ENCODE peak calls at places on chromosomes 7 and 10, in four cellular contexts. W, B, P and Q are unnamed samples.

GRCh38 chr7:138872576-138872975 is 74.6 kb upstream of the ATP6V0A4 start:
- DNase-seq in W (no peak), B (no peak), P (no peak), Q (no peak)

GRCh38 chr7:84484502-84485079 is 290.0 kb upstream of the SEMA3A start:
- DNase-seq in W (no peak), B (no peak), P (no peak), Q (peak; percentile 29)

GRCh38 chr7:125423444-125424155 is 494.0 kb upstream of the POT1 start:
- DNase-seq in W (no peak), B (no peak), P (no peak), Q (peak; percentile 26)

GRCh38 chr7:36312064-36312914 is 77.4 kb upstream of the ANLN start:
- DNase-seq in W (peak; percentile 83), B (no peak), P (peak; percentile 72), Q (no peak)

GRCh38 chr10:11573497-11573896 is 38.0 kb downstream of the USP6NL start:
- DNase-seq in W (no peak), B (no peak), P (no peak), Q (no peak)

GRCh38 chr10:122657734-122658133 is 41.9 kb downstream of the C10orf120 start:
- DNase-seq in W (no peak), B (no peak), P (no peak), Q (no peak)

GRCh38 chr7:28572321-28573058 is 160.2 kb downstream of the CREB5 start:
- DNase-seq in W (no peak), B (no peak), P (no peak), Q (no peak)

GRCh38 chr7:55546826-55547225 is 25.5 kb downstream of the VOPP1 start:
- DNase-seq in W (no peak), B (peak; percentile 93), P (peak; percentile 82), Q (peak; percentile 97)

GRCh38 chr7:127258111-127258510 is 5.4 kb upstream of the GRM8 start:
- DNase-seq in W (peak; percentile 29), B (no peak), P (no peak), Q (no peak)

GRCh38 chr7:29569648-29570047 is 6.0 kb downstream of the PRR15 start:
- DNase-seq in W (peak; percentile 70), B (no peak), P (no peak), Q (no peak)

GRCh38 chr7:78099715-78100477 is 301.3 kb downstream of the PHTF2 start:
- DNase-seq in W (no peak), B (no peak), P (no peak), Q (no peak)

GRCh38 chr7:29884399-29885272 is 78.3 kb downstream of the WIPF3 start:
- DNase-seq in W (peak; percentile 84), B (no peak), P (peak; percentile 41), Q (peak; percentile 33)

GRCh38 chr10:116470071-116470470 is 42.4 kb downstream of the PNLIPRP3 start:
- DNase-seq in W (no peak), B (no peak), P (no peak), Q (no peak)

GRCh38 chr10:28089467-28089866 is 90.6 kb upstream of the ODAD2 start:
- DNase-seq in W (no peak), B (no peak), P (no peak), Q (peak; percentile 72)

GRCh38 chr10:68586622-68587325 is 26.6 kb downstream of the TET1 start:
- DNase-seq in W (no peak), B (no peak), P (no peak), Q (no peak)

GRCh38 chr7:151687523-151688235 is 168.0 kb upstream of the RHEB start:
- DNase-seq in W (peak; percentile 84), B (peak; percentile 74), P (peak; percentile 51), Q (peak; percentile 98)

GRCh38 chr7:95688931-95689453 is 83.4 kb upstream of the DYNC1I1 start:
- DNase-seq in W (no peak), B (peak; percentile 64), P (no peak), Q (no peak)

GRCh38 chr10:30829921-30830671 is 200.5 kb upstream of the LYZL2 start:
- DNase-seq in W (no peak), B (no peak), P (no peak), Q (no peak)

GRCh38 chr10:73865459-73866442 is 8.6 kb downstream of the CAMK2G start:
- DNase-seq in W (no peak), B (no peak), P (peak; percentile 61), Q (no peak)

GRCh38 chr7:74284781-74285259 is 4.4 kb upstream of the CLIP2 start:
- DNase-seq in W (peak; percentile 47), B (no peak), P (peak; percentile 87), Q (no peak)

GRCh38 chr7:155953501-155953778 is 141.2 kb upstream of the SHH start:
- DNase-seq in W (no peak), B (no peak), P (no peak), Q (no peak)

GRCh38 chr7:50957427-50957826 is 174.7 kb upstream of the GRB10 start:
- DNase-seq in W (peak; percentile 30), B (no peak), P (no peak), Q (no peak)

GRCh38 chr10:43200538-43201390 is 62.5 kb downstream of the CSGALNACT2 start:
- DNase-seq in W (no peak), B (peak; percentile 32), P (no peak), Q (no peak)

GRCh38 chr7:39172137-39172536 is 194.4 kb downstream of the POU6F2 start:
- DNase-seq in W (no peak), B (no peak), P (no peak), Q (peak; percentile 45)

GRCh38 chr10:2214805-2215204 is 477.5 kb upstream of the ADARB2 start:
- DNase-seq in W (no peak), B (no peak), P (no peak), Q (peak; percentile 3)
- H3K27ac ChIP-seq in W (no peak overlapping the region), B (no peak overlapping the region), P (no peak overlapping the region), Q (peak overlapping the region; percentile 69)

DNA sequence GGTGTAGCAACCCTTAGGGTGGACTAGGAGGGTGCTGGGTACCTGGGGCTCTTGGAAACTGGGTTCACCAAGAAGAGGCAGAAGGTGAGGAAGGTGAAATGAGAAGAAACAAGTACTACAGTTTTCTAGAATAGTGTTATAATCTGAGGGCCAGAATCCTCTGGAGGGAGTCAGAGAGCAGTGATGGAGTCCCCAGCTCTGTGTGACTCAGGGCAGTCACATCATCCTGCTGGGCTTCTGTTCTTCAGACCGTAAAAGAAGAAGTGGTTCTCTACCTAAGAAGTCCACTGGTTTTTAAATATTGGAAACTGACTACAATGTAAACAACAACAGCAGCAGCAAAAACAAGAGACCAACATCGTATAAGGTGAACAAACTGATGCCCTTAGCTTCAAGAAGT is 197.3 kb downstream of the PRPF18 start:
- DNase-seq in W (peak; percentile 52), B (no peak), P (no peak), Q (peak; percentile 45)
- TF ChIP-seq CTCF in W (peak; percentile 75), B (no peak), P (no peak), Q (no peak)

DNA sequence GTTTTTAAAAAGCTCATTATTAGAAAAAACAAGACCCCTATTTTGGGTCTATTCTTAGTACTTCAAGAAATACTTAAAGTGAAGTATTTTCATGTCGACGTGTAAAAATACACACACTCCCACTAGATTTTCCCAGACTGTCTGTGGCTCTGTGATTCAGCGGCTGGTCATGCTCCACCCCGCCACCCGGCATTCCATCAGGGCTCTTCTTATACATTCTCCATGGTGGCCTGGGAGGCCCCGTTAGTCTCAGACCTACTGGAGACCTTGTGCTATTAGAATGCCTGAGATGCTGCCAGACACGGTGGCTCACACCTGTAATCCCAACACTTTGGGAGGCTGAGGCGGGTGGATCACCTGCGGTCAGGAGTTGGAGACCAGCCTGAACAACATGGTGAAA is 13.1 kb downstream of the TECPR1 start:
- DNase-seq in W (no peak), B (peak; percentile 36), P (no peak), Q (no peak)
- H3K27ac ChIP-seq in W (no peak overlapping the region), B (no peak overlapping the region), P (no peak overlapping the region), Q (no peak overlapping the region)

GRCh38 chr10:103854687-103855423 is 521 bp downstream of the SH3PXD2A start:
- DNase-seq in W (peak; percentile 60), B (peak; percentile 77), P (peak; percentile 46), Q (peak; percentile 54)
- TF ChIP-seq CTCF in W (peak; percentile 32), B (no peak), P (no peak), Q (no peak)

GRCh38 chr10:47146571-47146970 is 153.4 kb upstream of the GDF10 start:
- DNase-seq in W (no peak), B (no peak), P (no peak), Q (no peak)
- H3K27ac ChIP-seq in W (no peak overlapping the region), B (no peak overlapping the region), P (no peak overlapping the region), Q (no peak overlapping the region)

DNA sequence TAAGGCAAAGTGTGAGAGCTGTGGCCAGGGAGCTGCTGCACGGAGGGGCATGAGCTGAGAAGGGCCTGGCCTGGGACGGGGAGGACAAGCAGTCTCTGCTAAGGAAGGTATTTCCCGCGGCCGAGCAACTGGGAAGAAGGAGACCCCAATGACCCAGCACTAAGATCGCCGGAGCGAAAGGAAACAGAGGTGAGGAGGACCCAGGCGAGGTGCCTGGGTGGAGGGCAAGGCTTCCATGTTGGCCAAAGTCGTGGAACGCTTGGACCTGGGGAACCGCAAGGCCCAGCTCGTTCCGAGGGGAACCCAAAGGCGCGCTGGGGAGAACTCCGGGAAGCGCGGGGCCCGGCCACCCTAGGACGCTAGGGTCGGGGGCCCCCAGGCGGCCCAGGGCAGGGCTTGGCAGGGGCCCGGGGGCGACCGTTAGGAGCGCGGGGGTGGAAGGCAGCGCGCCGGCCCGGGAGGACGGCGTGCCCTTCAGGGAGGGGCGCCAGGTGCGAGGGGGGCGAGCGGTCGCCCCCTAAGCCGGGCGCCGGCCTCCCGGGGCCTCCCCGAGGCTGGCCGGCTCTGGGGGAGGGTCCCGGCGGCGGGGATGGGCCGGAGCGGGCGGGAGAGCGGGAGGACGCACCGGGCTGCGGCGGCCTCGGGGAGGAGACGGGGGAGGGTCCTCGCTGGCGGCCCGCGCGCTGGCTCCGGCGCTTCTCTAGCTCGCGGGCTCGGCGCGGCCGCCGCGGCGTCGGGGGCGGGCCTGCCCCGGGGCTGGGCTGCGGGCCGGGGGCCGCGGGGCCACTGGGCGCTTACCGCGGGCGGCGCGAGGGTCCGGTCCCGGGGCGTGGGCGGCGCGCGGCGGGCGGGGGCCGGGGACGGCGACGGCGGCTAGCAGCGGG is 496 bp downstream of the GIGYF1 start:
- DNase-seq in W (peak; percentile 41), B (peak; percentile 59), P (no peak), Q (no peak)
- TF ChIP-seq CTCF in W (no peak), B (no peak), P (no peak), Q (no peak)

GRCh38 chr7:16367115-16367514 is 54.2 kb downstream of the CRPPA start:
- DNase-seq in W (no peak), B (no peak), P (no peak), Q (no peak)
- H3K27ac ChIP-seq in W (no peak overlapping the region), B (no peak overlapping the region), P (no peak overlapping the region), Q (no peak overlapping the region)

DNA sequence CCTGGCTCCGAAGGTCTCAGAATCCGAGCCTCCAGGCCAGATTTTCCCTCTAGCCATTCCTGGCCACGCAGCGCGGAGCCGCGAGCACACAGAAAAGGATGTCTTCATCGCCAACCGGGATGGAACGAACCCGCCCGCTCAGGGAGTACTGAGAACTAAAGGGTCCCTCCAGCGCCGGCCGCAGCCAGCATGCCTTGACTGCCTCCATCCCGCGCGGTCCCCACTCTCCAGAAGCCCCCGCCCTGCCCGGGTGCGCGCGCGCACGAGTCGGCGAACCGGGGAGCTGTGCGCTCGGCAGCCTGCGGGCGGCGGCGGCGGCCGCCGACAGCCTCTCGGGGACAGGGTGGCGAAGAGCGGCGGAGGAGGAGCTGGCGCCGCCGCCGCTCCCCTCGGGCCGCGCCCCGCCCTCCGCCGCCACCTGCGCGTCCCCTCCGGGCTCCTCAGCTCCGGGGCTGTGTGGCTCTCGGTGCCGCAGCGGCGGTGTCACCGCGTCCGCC is 640 bp upstream of the GALNT17 start:
- DNase-seq in W (peak; percentile 81), B (no peak), P (peak; percentile 10), Q (no peak)
- TF ChIP-seq CTCF in W (no peak), B (peak; percentile 22), P (no peak), Q (no peak)

GRCh38 chr7:134891262-134892001 is 94.9 kb upstream of the AGBL3 start:
- DNase-seq in W (peak; percentile 88), B (peak; percentile 88), P (peak; percentile 47), Q (peak; percentile 81)
- H3K27ac ChIP-seq in W (peak overlapping the region; percentile 68), B (peak overlapping the region; percentile 47), P (peak overlapping the region; percentile 74), Q (peak overlapping the region; percentile 81)